ENCODE peak calls at places on chromosomes 12 and 14, in four cellular contexts. One of them, this sample, is unnamed.
A peak's percentile ranks its signal among the peaks of the same experiment; 100 is the strongest.

GRCh38 chr12:48687595-48687994 is 5.6 kb upstream of the KANSL2 start:
- ATAC-seq in HCT116: no peak
- ATAC-seq in Panc1: no peak
- ATAC-seq in upper lobe of left lung: no peak
- ATAC-seq in this sample: no peak

GRCh38 chr14:91245029-91245428 is 525 bp upstream of the GPR68 start:
- ATAC-seq in Panc1: no peak
- ATAC-seq in upper lobe of left lung: no peak
- ATAC-seq in HCT116: no peak
- ATAC-seq in this sample: no peak

GRCh38 chr12:15013634-15014169 is 40.9 kb downstream of the PDE6H start:
- ATAC-seq in Panc1: no peak
- ATAC-seq in HCT116: no peak
- ATAC-seq in upper lobe of left lung: no peak
- ATAC-seq in this sample: no peak

GRCh38 chr12:110369992-110370391 is 33.5 kb downstream of the ANAPC7 start:
- ATAC-seq in Panc1: no peak
- ATAC-seq in upper lobe of left lung: no peak
- ATAC-seq in HCT116: no peak
- ATAC-seq in this sample: no peak

GRCh38 chr12:104524026-104524425 is 67.3 kb downstream of the CHST11 start:
- ATAC-seq in HCT116: no peak
- ATAC-seq in Panc1: no peak
- ATAC-seq in upper lobe of left lung: no peak
- ATAC-seq in this sample: no peak

GRCh38 chr14:66249544-66249943 is 236.6 kb upstream of the CCDC196 start:
- ATAC-seq in Panc1: no peak
- ATAC-seq in HCT116: no peak
- ATAC-seq in upper lobe of left lung: no peak
- ATAC-seq in this sample: no peak

GRCh38 chr12:1970331-1970900 is 33.8 kb downstream of the DCP1B start:
- ATAC-seq in HCT116: no peak
- ATAC-seq in upper lobe of left lung: no peak
- ATAC-seq in Panc1: no peak
- ATAC-seq in this sample: no peak

GRCh38 chr12:131950182-131950913 is 606 bp downstream of the EP400 start:
- ATAC-seq in upper lobe of left lung: peak; percentile 54
- ATAC-seq in Panc1: peak; percentile 50
- ATAC-seq in HCT116: peak; percentile 37
- ATAC-seq in this sample: peak; percentile 9

GRCh38 chr12:65651060-65651459 is 173.2 kb upstream of the HMGA2 start:
- ATAC-seq in upper lobe of left lung: no peak
- ATAC-seq in Panc1: no peak
- ATAC-seq in HCT116: no peak
- ATAC-seq in this sample: no peak

GRCh38 chr12:16344269-16344668 is 3.2 kb upstream of the MGST1 start:
- ATAC-seq in Panc1: no peak
- ATAC-seq in HCT116: no peak
- ATAC-seq in upper lobe of left lung: no peak
- ATAC-seq in this sample: no peak

GRCh38 chr12:29428630-29429029 is 47.7 kb upstream of the ERGIC2 start:
- ATAC-seq in Panc1: no peak
- ATAC-seq in upper lobe of left lung: peak; percentile 80
- ATAC-seq in HCT116: no peak
- ATAC-seq in this sample: peak; percentile 31

GRCh38 chr14:102508410-102508773 is 1.2 kb downstream of the ANKRD9 start:
- ATAC-seq in HCT116: peak; percentile 51
- ATAC-seq in upper lobe of left lung: no peak
- ATAC-seq in Panc1: no peak
- ATAC-seq in this sample: no peak

GRCh38 chr12:69354561-69355187 is 4.9 kb upstream of the YEATS4 start:
- ATAC-seq in upper lobe of left lung: no peak
- ATAC-seq in HCT116: no peak
- ATAC-seq in Panc1: no peak
- ATAC-seq in this sample: no peak

GRCh38 chr14:95862243-95862642 is 14.4 kb upstream of the TUNAR start:
- ATAC-seq in HCT116: no peak
- ATAC-seq in upper lobe of left lung: no peak
- ATAC-seq in Panc1: no peak
- ATAC-seq in this sample: no peak

GRCh38 chr14:102817942-102818940 is 41.0 kb downstream of the TRAF3 start:
- ATAC-seq in HCT116: no peak
- ATAC-seq in upper lobe of left lung: no peak
- ATAC-seq in Panc1: no peak
- ATAC-seq in this sample: peak; percentile 19

GRCh38 chr14:94058128-94058673 is 22.8 kb downstream of the DDX24 start:
- ATAC-seq in Panc1: no peak
- ATAC-seq in upper lobe of left lung: no peak
- ATAC-seq in HCT116: no peak
- ATAC-seq in this sample: no peak

GRCh38 chr14:32403688-32404087 is 74.6 kb downstream of the AKAP6 start:
- ATAC-seq in Panc1: no peak
- ATAC-seq in upper lobe of left lung: no peak
- ATAC-seq in HCT116: no peak
- ATAC-seq in this sample: no peak

GRCh38 chr12:92814584-92814983 is 111.8 kb downstream of the PLEKHG7 start:
- ATAC-seq in upper lobe of left lung: no peak
- ATAC-seq in Panc1: no peak
- ATAC-seq in HCT116: no peak
- ATAC-seq in this sample: no peak

DNA sequence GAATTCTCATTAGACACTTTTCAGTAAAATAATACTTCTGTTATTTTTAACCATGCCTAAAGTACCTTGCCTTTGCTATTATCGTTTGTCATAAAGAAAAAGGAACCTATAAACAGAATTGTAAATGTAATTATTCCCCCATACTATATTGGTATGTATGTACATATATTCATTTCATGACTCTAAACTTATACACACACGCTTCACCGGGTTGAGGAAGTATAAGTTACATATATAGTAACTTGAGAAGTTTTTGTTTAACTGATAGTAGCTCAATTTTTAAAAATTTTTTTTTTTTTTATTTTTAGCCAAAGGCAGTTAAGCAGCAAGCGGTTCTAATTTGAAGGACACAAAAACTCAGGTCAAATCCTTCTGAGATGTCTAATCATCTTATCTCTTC is 107.6 kb downstream of the PLEKHG7 start:
- ATAC-seq in Panc1: no peak
- ATAC-seq in HCT116: no peak
- ATAC-seq in upper lobe of left lung: no peak
- ATAC-seq in this sample: no peak
- TF ChIP-seq POLR2AphosphoS5 in Panc1: no peak
- TF ChIP-seq POLR2AphosphoS5 in HCT116: no peak
- TF ChIP-seq POLR2AphosphoS5 in upper lobe of left lung: no peak
- TF ChIP-seq POLR2AphosphoS5 in this sample: no peak

GRCh38 chr12:120261951-120262851 is 3.3 kb downstream of the PXN start:
- ATAC-seq in upper lobe of left lung: no peak
- ATAC-seq in Panc1: peak; percentile 35
- ATAC-seq in HCT116: peak; percentile 67
- ATAC-seq in this sample: no peak
- TF ChIP-seq POLR2AphosphoS5 in upper lobe of left lung: no peak
- TF ChIP-seq POLR2AphosphoS5 in Panc1: no peak
- TF ChIP-seq POLR2AphosphoS5 in HCT116: no peak
- TF ChIP-seq POLR2AphosphoS5 in this sample: no peak

DNA sequence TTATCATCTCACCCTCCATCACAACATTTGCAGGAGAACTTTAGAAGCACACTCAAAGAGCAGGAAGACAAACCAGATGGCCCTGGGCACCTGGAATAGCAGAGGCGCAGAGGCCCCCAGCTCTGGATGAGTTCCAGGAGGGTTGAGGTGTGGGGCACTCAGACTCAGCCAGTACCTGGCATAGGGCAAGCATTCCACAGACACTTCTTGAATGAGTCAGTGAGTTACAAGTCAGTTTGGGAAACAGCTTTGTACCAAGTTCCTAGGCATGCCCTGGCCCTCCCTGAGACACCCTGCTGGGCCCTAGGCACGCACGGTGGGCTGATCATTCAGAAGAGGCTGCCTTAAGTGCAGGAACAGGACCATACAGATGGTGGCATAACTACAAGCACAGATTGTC is 54.3 kb downstream of the MAP3K9 start:
- ATAC-seq in HCT116: peak; percentile 97
- ATAC-seq in Panc1: peak; percentile 93
- ATAC-seq in upper lobe of left lung: peak; percentile 60
- ATAC-seq in this sample: no peak
- TF ChIP-seq POLR2AphosphoS5 in HCT116: peak; percentile 47
- TF ChIP-seq POLR2AphosphoS5 in Panc1: no peak
- TF ChIP-seq POLR2AphosphoS5 in upper lobe of left lung: peak; percentile 23
- TF ChIP-seq POLR2AphosphoS5 in this sample: no peak

GRCh38 chr12:26118356-26118755 is 6.5 kb downstream of the BHLHE41 start:
- ATAC-seq in Panc1: no peak
- ATAC-seq in HCT116: no peak
- ATAC-seq in upper lobe of left lung: no peak
- ATAC-seq in this sample: no peak
- TF ChIP-seq POLR2AphosphoS5 in Panc1: no peak
- TF ChIP-seq POLR2AphosphoS5 in HCT116: no peak
- TF ChIP-seq POLR2AphosphoS5 in upper lobe of left lung: no peak
- TF ChIP-seq POLR2AphosphoS5 in this sample: no peak

GRCh38 chr14:92466068-92466458 is 47.5 kb upstream of the RIN3 start:
- ATAC-seq in upper lobe of left lung: peak; percentile 62
- ATAC-seq in Panc1: no peak
- ATAC-seq in HCT116: no peak
- ATAC-seq in this sample: peak; percentile 60

GRCh38 chr14:92471919-92472318 is 41.7 kb upstream of the RIN3 start:
- ATAC-seq in upper lobe of left lung: no peak
- ATAC-seq in HCT116: peak; percentile 93
- ATAC-seq in Panc1: no peak
- ATAC-seq in this sample: no peak

GRCh38 chr14:92470215-92470614 is 43.4 kb upstream of the RIN3 start:
- ATAC-seq in upper lobe of left lung: no peak
- ATAC-seq in Panc1: no peak
- ATAC-seq in HCT116: peak; percentile 33
- ATAC-seq in this sample: no peak

GRCh38 chr14:92472860-92473259 is 40.7 kb upstream of the RIN3 start:
- ATAC-seq in Panc1: no peak
- ATAC-seq in HCT116: peak; percentile 55
- ATAC-seq in upper lobe of left lung: peak; percentile 64
- ATAC-seq in this sample: no peak

DNA sequence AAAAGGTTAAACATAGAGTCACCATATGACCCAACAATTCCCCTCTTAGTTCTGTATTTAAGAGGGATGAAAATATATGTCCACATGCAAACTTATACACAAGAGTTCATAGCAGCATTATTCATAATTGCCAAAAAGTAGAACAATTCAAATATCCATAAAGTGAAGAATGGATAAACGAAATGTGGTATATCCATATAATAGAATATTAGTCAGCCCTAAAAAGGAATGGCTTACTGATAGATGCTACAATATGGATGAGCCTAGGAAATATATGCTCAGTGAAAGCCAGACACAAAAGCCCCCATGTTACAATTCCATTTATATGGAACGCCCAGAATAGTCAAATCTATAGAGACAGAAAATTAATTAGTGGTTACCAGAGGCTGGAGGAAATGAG is 44.1 kb upstream of the RIN3 start:
- ATAC-seq in HCT116: no peak
- ATAC-seq in Panc1: no peak
- ATAC-seq in upper lobe of left lung: no peak
- ATAC-seq in this sample: no peak
- TF ChIP-seq POLR2AphosphoS5 in HCT116: no peak
- TF ChIP-seq POLR2AphosphoS5 in Panc1: no peak
- TF ChIP-seq POLR2AphosphoS5 in upper lobe of left lung: no peak
- TF ChIP-seq POLR2AphosphoS5 in this sample: no peak

GRCh38 chr14:104659764-104660523 is 29.5 kb upstream of the INF2 start:
- ATAC-seq in HCT116: no peak
- ATAC-seq in upper lobe of left lung: no peak
- ATAC-seq in Panc1: no peak
- ATAC-seq in this sample: no peak
- TF ChIP-seq POLR2AphosphoS5 in HCT116: no peak
- TF ChIP-seq POLR2AphosphoS5 in upper lobe of left lung: no peak
- TF ChIP-seq POLR2AphosphoS5 in Panc1: no peak
- TF ChIP-seq POLR2AphosphoS5 in this sample: no peak

GRCh38 chr12:123839826-123840225 is 77.7 kb downstream of the DNAH10 start:
- ATAC-seq in upper lobe of left lung: no peak
- ATAC-seq in Panc1: no peak
- ATAC-seq in HCT116: no peak
- ATAC-seq in this sample: no peak
- TF ChIP-seq POLR2AphosphoS5 in upper lobe of left lung: no peak
- TF ChIP-seq POLR2AphosphoS5 in Panc1: no peak
- TF ChIP-seq POLR2AphosphoS5 in HCT116: no peak
- TF ChIP-seq POLR2AphosphoS5 in this sample: no peak

DNA sequence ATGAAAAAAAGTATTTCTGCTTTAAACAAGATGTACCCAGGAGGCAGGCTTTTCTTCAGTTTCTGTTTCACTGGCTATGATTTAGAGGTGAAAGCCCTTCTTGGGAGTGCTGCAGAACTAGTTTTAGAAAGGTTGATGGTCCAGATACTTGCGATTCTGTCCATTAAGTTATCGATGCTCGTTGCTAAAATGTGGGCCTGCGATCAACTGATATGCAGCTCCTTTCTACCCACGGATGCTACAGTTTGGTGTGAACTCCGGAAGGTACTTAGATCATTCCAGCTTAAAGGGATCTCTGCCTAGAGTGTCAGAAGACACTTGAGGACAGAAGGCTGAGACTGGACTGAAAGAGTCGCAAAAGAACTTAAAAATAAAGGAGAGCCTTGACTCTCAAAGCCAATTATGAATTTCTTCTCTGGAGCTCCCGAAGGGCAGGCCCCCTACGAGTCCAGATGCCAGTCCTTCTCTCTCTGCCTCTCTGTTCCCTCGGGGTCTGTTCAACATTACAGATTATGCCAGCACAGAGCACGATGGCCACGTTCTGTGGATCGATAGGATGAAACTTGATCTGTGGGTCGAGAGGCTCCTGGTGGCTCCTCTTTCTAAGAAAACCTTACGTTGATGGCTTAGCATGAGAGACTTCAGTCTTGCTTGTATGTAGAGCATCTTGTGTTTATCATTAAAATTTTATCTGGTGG is 40.0 kb downstream of the FBXW8 start:
- ATAC-seq in Panc1: no peak
- ATAC-seq in upper lobe of left lung: no peak
- ATAC-seq in HCT116: no peak
- ATAC-seq in this sample: no peak
- TF ChIP-seq POLR2AphosphoS5 in Panc1: no peak
- TF ChIP-seq POLR2AphosphoS5 in upper lobe of left lung: no peak
- TF ChIP-seq POLR2AphosphoS5 in HCT116: no peak
- TF ChIP-seq POLR2AphosphoS5 in this sample: no peak

GRCh38 chr12:47387991-47388390 is 308.2 kb upstream of the AMIGO2 start:
- ATAC-seq in HCT116: no peak
- ATAC-seq in Panc1: no peak
- ATAC-seq in upper lobe of left lung: no peak
- ATAC-seq in this sample: no peak
- TF ChIP-seq POLR2AphosphoS5 in HCT116: no peak
- TF ChIP-seq POLR2AphosphoS5 in Panc1: no peak
- TF ChIP-seq POLR2AphosphoS5 in upper lobe of left lung: no peak
- TF ChIP-seq POLR2AphosphoS5 in this sample: no peak

This sample was measured in gastroesophageal sphincter.